ENCODE peak calls at places on chromosome X, in four cellular contexts. I, T, F and L are unnamed samples.
A peak's percentile ranks its signal among the peaks of the same experiment; 100 is the strongest.

GRCh38 chrX:125131146-125131545 is 188.5 kb upstream of the TEX13C start:
- DNase-seq in F (no peak), I (no peak), T (no peak), L (no peak)

GRCh38 chrX:20361081-20361889 is 94.6 kb upstream of the RPS6KA3 start:
- DNase-seq in I (no peak), F (no peak), T (no peak), L (no peak)

GRCh38 chrX:150768580-150769190 is 75.5 kb downstream of the MTMR1 start:
- DNase-seq in T (no peak), F (peak; percentile 32), I (no peak), L (no peak)

GRCh38 chrX:41178201-41178600 is 93.0 kb downstream of the USP9X start:
- DNase-seq in F (no peak), T (no peak), I (peak; percentile 21), L (no peak)

GRCh38 chrX:99001286-99001685 is 1408.8 kb downstream of the PCDH19 start:
- DNase-seq in T (no peak), I (no peak), F (no peak), L (no peak)

GRCh38 chrX:34332336-34332735 is 200.2 kb upstream of the FAM47A start:
- DNase-seq in I (no peak), T (no peak), F (no peak), L (no peak)

GRCh38 chrX:32571579-32571978 is 639.8 kb downstream of the DMD start:
- DNase-seq in I (no peak), F (no peak), T (no peak), L (no peak)

GRCh38 chrX:107154787-107155620 is 36.4 kb upstream of the RBM41 start:
- DNase-seq in F (no peak), I (no peak), T (no peak), L (no peak)

GRCh38 chrX:42366181-42366580 is 411.8 kb downstream of the PPP1R2C start:
- DNase-seq in T (no peak), F (no peak), I (no peak), L (no peak)

GRCh38 chrX:154751121-154751668 is 318 bp upstream of the GAB3 start:
- DNase-seq in I (no peak), T (no peak), F (no peak), L (peak; percentile 68)

GRCh38 chrX:134753185-134754008 is 95.1 kb upstream of the PLAC1 start:
- DNase-seq in I (no peak), T (no peak), F (no peak), L (no peak)

GRCh38 chrX:13159886-13160285 is 115.5 kb upstream of the FAM9C start:
- DNase-seq in T (no peak), F (no peak), I (no peak), L (no peak)